ENCODE peak calls at places on chromosomes 7 and 10, in ten cellular contexts. Q, H, K, G, T, M, X, F, B and A are unnamed samples.

GRCh38 chr10:84665883-84666463 is 337.6 kb downstream of the CCSER2 start:
- DNase-seq in X (no peak), M (peak; percentile 30), T (no peak), B (no peak), G (peak; percentile 54), H (no peak), F (peak; percentile 52), K (peak; percentile 20), Q (no peak), A (no peak)

GRCh38 chr7:130500463-130500862 is 8.6 kb downstream of the MEST start:
- DNase-seq in T (no peak), X (no peak), M (no peak), H (no peak), Q (no peak), B (no peak), K (no peak), F (no peak), G (no peak), A (no peak)

GRCh38 chr10:105691811-105692210 is 1050.7 kb downstream of the SORCS3 start:
- DNase-seq in B (no peak), M (no peak), F (peak; percentile 51), X (no peak), Q (no peak), K (peak; percentile 13), H (no peak), T (no peak), G (no peak), A (no peak)

GRCh38 chr7:140656548-140657515 is 15.9 kb upstream of the ADCK2 start:
- DNase-seq in G (no peak), T (no peak), F (peak; percentile 95), X (peak; percentile 68), Q (peak; percentile 70), H (peak; percentile 49), K (no peak), B (peak; percentile 55), M (peak; percentile 79), A (peak; percentile 89)

GRCh38 chr10:17141504-17142229 is 12.1 kb upstream of the CUBN start:
- DNase-seq in G (no peak), B (no peak), Q (no peak), M (no peak), H (no peak), K (no peak), F (no peak), X (no peak), T (no peak), A (no peak)

GRCh38 chr7:149285581-149285975 is 23.6 kb downstream of the ZNF783 start:
- DNase-seq in Q (peak; percentile 11), H (no peak), G (peak; percentile 42), B (no peak), M (peak; percentile 39), F (no peak), K (peak; percentile 15), X (peak; percentile 26), T (peak; percentile 54), A (no peak)

GRCh38 chr7:918441-919113 is 35.9 kb downstream of the ADAP1 start:
- DNase-seq in T (no peak), B (peak; percentile 13), H (peak; percentile 13), F (no peak), K (no peak), Q (no peak), G (no peak), X (peak; percentile 8), M (peak; percentile 4), A (peak; percentile 54)

GRCh38 chr10:29239569-29240472 is 49.0 kb upstream of the LYZL1 start:
- DNase-seq in K (peak; percentile 47), B (peak; percentile 44), F (peak; percentile 75), X (no peak), H (no peak), G (peak; percentile 41), Q (no peak), T (no peak), M (no peak), A (no peak)

GRCh38 chr10:102917962-102918816 is at the start of gene CNNM2:
- DNase-seq in Q (peak; percentile 100), H (peak; percentile 100), K (peak; percentile 100), G (peak; percentile 95), M (peak; percentile 100), B (peak; percentile 100), T (peak; percentile 99), F (peak; percentile 100), X (peak; percentile 100), A (peak; percentile 99)
- TF ChIP-seq POLR2A in Q (peak; percentile 78), H (no peak), K (peak; percentile 63), G (peak; percentile 71), M (peak; percentile 62), B (peak; percentile 50), T (peak; percentile 37), F (peak; percentile 43), X (peak; percentile 61), A (no peak)

GRCh38 chr10:132538031-132538789 is 623 bp downstream of the INPP5A start:
- DNase-seq in B (peak; percentile 54), G (no peak), H (no peak), K (no peak), Q (no peak), X (peak; percentile 39), T (peak; percentile 74), F (peak; percentile 47), M (peak; percentile 21), A (no peak)

GRCh38 chr10:132538790-132539421 is 1.3 kb downstream of the INPP5A start:
- DNase-seq in M (peak; percentile 5), Q (no peak), G (no peak), T (no peak), F (peak; percentile 52), B (peak; percentile 34), K (no peak), X (no peak), H (no peak), A (no peak)

GRCh38 chr10:132536964-132537712 is 449 bp upstream of the INPP5A start:
- DNase-seq in H (peak; percentile 100), B (peak; percentile 100), Q (peak; percentile 98), T (peak; percentile 100), F (peak; percentile 99), X (peak; percentile 100), K (peak; percentile 99), G (peak; percentile 80), M (peak; percentile 100), A (peak; percentile 100)

GRCh38 chr10:132536241-132536963 is 1.2 kb upstream of the INPP5A start:
- DNase-seq in X (peak; percentile 31), G (no peak), H (no peak), K (peak; percentile 28), B (no peak), F (peak; percentile 60), Q (no peak), T (no peak), M (peak; percentile 59), A (peak; percentile 25)

DNA sequence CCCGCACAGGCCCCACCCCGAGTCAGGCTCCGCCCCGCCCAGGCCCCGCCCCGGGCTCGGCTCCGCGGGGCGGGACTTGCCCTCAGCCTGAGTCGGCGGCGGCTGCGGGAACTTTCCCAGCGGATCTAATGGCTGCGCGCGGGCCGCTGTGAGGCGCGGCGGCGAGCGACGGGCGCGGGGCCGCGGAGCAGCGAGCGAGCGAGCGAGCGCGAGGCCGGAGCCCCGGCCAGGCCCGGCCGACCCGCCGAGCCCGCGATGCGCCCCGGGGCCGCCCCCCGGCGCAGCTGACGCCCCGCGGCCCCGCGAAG is at the start of gene INPP5A:
- DNase-seq in M (no peak), B (no peak), Q (no peak), T (no peak), X (no peak), H (no peak), F (no peak), K (no peak), G (no peak), A (no peak)
- TF ChIP-seq POLR2A in M (peak; percentile 40), B (peak; percentile 14), Q (peak; percentile 65), T (peak; percentile 72), X (peak; percentile 70), H (peak; percentile 68), F (peak; percentile 63), K (peak; percentile 70), G (peak; percentile 68), A (peak; percentile 74)

GRCh38 chr7:116954443-116954838 is 1.1 kb downstream of the ST7 start:
- DNase-seq in X (no peak), H (no peak), M (no peak), K (no peak), Q (no peak), G (no peak), T (no peak), F (no peak), B (no peak), A (no peak)

GRCh38 chr7:116952640-116953371 is 495 bp upstream of the ST7 start:
- DNase-seq in Q (peak; percentile 33), F (peak; percentile 74), K (peak; percentile 59), G (no peak), M (peak; percentile 85), B (peak; percentile 70), X (peak; percentile 68), H (peak; percentile 59), T (no peak), A (no peak)

GRCh38 chr7:116953727-116954442 is 584 bp downstream of the ST7 start:
- DNase-seq in B (peak; percentile 61), G (peak; percentile 59), T (peak; percentile 77), M (peak; percentile 76), Q (peak; percentile 88), F (peak; percentile 83), X (peak; percentile 78), H (peak; percentile 62), K (peak; percentile 70), A (peak; percentile 93)

GRCh38 chr7:116951366-116952292 is 1.7 kb upstream of the ST7 start:
- DNase-seq in K (no peak), H (no peak), T (no peak), G (no peak), F (no peak), B (no peak), X (no peak), M (no peak), Q (no peak), A (no peak)

GRCh38 chr7:116953372-116953726 is at the start of gene ST7:
- DNase-seq in Q (peak; percentile 68), F (peak; percentile 82), K (peak; percentile 67), X (peak; percentile 64), T (peak; percentile 77), B (no peak), M (peak; percentile 75), G (peak; percentile 46), H (no peak), A (peak; percentile 92)
- TF ChIP-seq POLR2A in Q (peak; percentile 51), F (peak; percentile 50), K (no peak), X (no peak), T (no peak), B (no peak), M (peak; percentile 84), G (peak; percentile 9), H (no peak), A (peak; percentile 45)

DNA sequence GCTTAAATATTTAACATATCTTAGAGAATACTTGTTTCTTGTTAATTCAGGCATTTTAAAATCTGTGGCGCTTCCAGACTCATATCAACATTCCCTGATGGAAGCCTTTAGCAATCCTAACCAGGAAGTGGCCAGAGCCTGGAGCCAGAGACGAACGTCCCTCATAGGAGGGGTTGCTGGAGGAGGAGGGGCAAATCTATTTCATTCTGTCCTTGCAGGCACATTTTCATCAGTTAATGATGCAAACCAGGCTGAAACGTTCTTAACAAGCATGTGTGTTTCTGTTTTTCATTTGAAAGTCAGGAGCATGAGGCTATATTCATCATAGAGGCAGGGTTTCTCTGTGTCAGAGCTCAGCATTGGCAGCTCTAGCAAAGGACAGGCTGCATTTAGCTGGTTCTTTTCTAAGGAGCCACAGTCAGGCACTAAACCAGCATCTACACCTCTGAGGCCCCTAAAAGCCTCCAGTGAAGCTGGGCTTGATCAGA is 17.8 kb upstream of the IFIT2 start:
- DNase-seq in X (peak; percentile 73), Q (peak; percentile 81), M (peak; percentile 47), K (peak; percentile 50), H (peak; percentile 61), B (no peak), T (peak; percentile 40), F (no peak), G (no peak), A (no peak)
- TF ChIP-seq POLR2A in X (no peak), Q (no peak), M (no peak), K (no peak), H (no peak), B (no peak), T (no peak), F (no peak), G (no peak), A (no peak)